ENCODE peak calls at places on chromosomes 2 and 18, in nine cellular contexts. C is bronchial epithelial cell, Y is HCT116, A is RWPE2, N is AG04449, O is fibroblast of lung, X is AG04450, E is dorsolateral prefrontal cortex, Z is upper lobe of left lung. I is an unnamed sample.
A peak's percentile ranks its signal among the peaks of the same experiment; 100 is the strongest.

GRCh38 chr2:88077076-88077475 is 9.5 kb downstream of the SMYD1 start:
- DNase-seq in O (no peak), N (no peak), Y (no peak), E (no peak), A (no peak), Z (no peak), C (no peak), X (no peak), I (no peak)

GRCh38 chr2:151638188-151638933 is 95.9 kb downstream of the NEB start:
- DNase-seq in Y (no peak), Z (no peak), O (peak; percentile 26), A (no peak), C (peak; percentile 15), N (no peak), X (no peak), E (no peak), I (peak; percentile 40)

GRCh38 chr2:64157792-64158191 is 13.6 kb upstream of the PELI1 start:
- DNase-seq in E (no peak), C (peak; percentile 79), Y (no peak), N (no peak), X (no peak), A (no peak), Z (no peak), O (peak; percentile 75), I (no peak)

GRCh38 chr2:127155901-127156300 is 48.9 kb upstream of the BIN1 start:
- DNase-seq in C (no peak), X (no peak), Z (no peak), N (no peak), E (no peak), A (no peak), Y (no peak), O (peak; percentile 88), I (no peak)

GRCh38 chr18:27863780-27864430 is 313.0 kb downstream of the CDH2 start:
- DNase-seq in C (no peak), Y (no peak), A (no peak), N (no peak), O (no peak), E (no peak), X (no peak), Z (no peak), I (no peak)

GRCh38 chr2:63587814-63588384 is 378 bp downstream of the WDPCP start:
- DNase-seq in E (no peak), O (no peak), Z (no peak), X (no peak), N (no peak), C (no peak), Y (no peak), A (no peak), I (no peak)

GRCh38 chr18:11245889-11246288 is 96.5 kb upstream of the PIEZO2 start:
- DNase-seq in X (no peak), A (no peak), Z (no peak), N (no peak), O (peak; percentile 36), E (no peak), C (no peak), Y (no peak), I (no peak)

GRCh38 chr2:184041077-184041476 is 557.3 kb upstream of the ZNF804A start:
- DNase-seq in A (no peak), Z (no peak), Y (no peak), X (no peak), E (no peak), C (no peak), N (no peak), O (peak; percentile 15), I (no peak)

GRCh38 chr18:9735238-9735637 is 27.1 kb downstream of the RAB31 start:
- DNase-seq in A (no peak), Z (peak; percentile 61), N (no peak), Y (no peak), X (no peak), C (no peak), O (no peak), E (no peak), I (no peak)

GRCh38 chr18:32189723-32190591 is at the start of gene MEP1B:
- DNase-seq in A (no peak), N (no peak), E (no peak), Y (no peak), O (no peak), C (no peak), Z (no peak), X (no peak), I (no peak)

GRCh38 chr2:168910330-168910729 is 9.2 kb downstream of the G6PC2 start:
- DNase-seq in C (no peak), N (no peak), Z (no peak), X (no peak), O (no peak), A (no peak), Y (no peak), E (no peak), I (no peak)

GRCh38 chr2:235697041-235697440 is 203.2 kb downstream of the AGAP1 start:
- DNase-seq in O (no peak), E (peak; percentile 10), N (no peak), A (no peak), C (no peak), X (no peak), Z (no peak), Y (no peak), I (no peak)

GRCh38 chr2:213152065-213152794 is 818 bp upstream of the IKZF2 start:
- DNase-seq in X (peak; percentile 54), Y (peak; percentile 2), C (peak; percentile 42), O (peak; percentile 68), E (peak; percentile 68), N (no peak), Z (peak; percentile 71), A (peak; percentile 73), I (no peak)

GRCh38 chr2:120448427-120448826 is 102.5 kb downstream of the INHBB start:
- DNase-seq in A (peak; percentile 10), X (no peak), Y (no peak), E (no peak), O (no peak), C (no peak), Z (no peak), N (no peak), I (no peak)

GRCh38 chr2:233349005-233349998 is 5.0 kb upstream of the DGKD start:
- DNase-seq in C (no peak), E (peak; percentile 65), N (no peak), A (no peak), X (no peak), Y (no peak), Z (peak; percentile 64), O (peak; percentile 28), I (peak; percentile 58)

GRCh38 chr18:51134721-51135120 is 62.8 kb downstream of the MEX3C start:
- DNase-seq in X (no peak), Y (no peak), E (no peak), A (no peak), C (no peak), N (no peak), Z (no peak), O (no peak), I (no peak)
- H3K4me3 ChIP-seq in X (no peak overlapping the region), Y (no peak overlapping the region), E (no peak overlapping the region), A (peak overlapping the region; percentile 18), C (no peak overlapping the region), N (no peak overlapping the region), Z (no peak overlapping the region), O (no peak overlapping the region), I (no peak overlapping the region)

GRCh38 chr18:26307161-26307773 is 81.0 kb downstream of the TAF4B start:
- DNase-seq in E (no peak), Z (no peak), Y (peak; percentile 15), A (no peak), O (peak; percentile 75), C (peak; percentile 63), X (peak; percentile 15), N (no peak), I (peak; percentile 34)
- TF ChIP-seq CTCF in E (peak; percentile 71), Z (peak; percentile 33), Y (peak; percentile 67), A (peak; percentile 87), O (peak; percentile 72), C (peak; percentile 56), X (peak; percentile 76), N (peak; percentile 71), I (peak; percentile 55)

GRCh38 chr2:98710709-98711108 is 20.2 kb downstream of the MGAT4A start:
- DNase-seq in A (no peak), O (no peak), N (no peak), E (no peak), Y (no peak), X (no peak), Z (no peak), C (no peak), I (no peak)

GRCh38 chr2:98712145-98712544 is 18.8 kb downstream of the MGAT4A start:
- DNase-seq in A (no peak), Z (no peak), N (no peak), O (no peak), C (no peak), Y (no peak), X (no peak), E (no peak), I (no peak)

GRCh38 chr2:98716786-98717185 is 14.1 kb downstream of the MGAT4A start:
- DNase-seq in A (no peak), C (no peak), E (no peak), X (no peak), O (no peak), Y (no peak), N (no peak), Z (no peak), I (no peak)

GRCh38 chr2:98715812-98716451 is 15.0 kb downstream of the MGAT4A start:
- DNase-seq in Z (no peak), X (no peak), A (no peak), N (no peak), C (no peak), E (no peak), Y (no peak), O (no peak), I (no peak)

GRCh38 chr2:98713332-98714015 is 17.5 kb downstream of the MGAT4A start:
- DNase-seq in O (no peak), C (no peak), Z (no peak), Y (no peak), A (no peak), N (no peak), X (no peak), E (no peak), I (peak; percentile 29)
- H3K4me3 ChIP-seq in O (no peak overlapping the region), C (no peak overlapping the region), Z (no peak overlapping the region), Y (no peak overlapping the region), A (no peak overlapping the region), N (no peak overlapping the region), X (no peak overlapping the region), E (no peak overlapping the region), I (no peak overlapping the region)

GRCh38 chr2:140246058-140246457 is 1465.9 kb upstream of the NXPH2 start:
- DNase-seq in O (no peak), Y (no peak), X (no peak), C (no peak), A (no peak), N (no peak), E (no peak), Z (no peak), I (no peak)

GRCh38 chr2:140247451-140248205 is 1467.4 kb upstream of the NXPH2 start:
- DNase-seq in Z (no peak), Y (no peak), A (no peak), E (no peak), O (peak; percentile 68), C (no peak), X (no peak), N (no peak), I (no peak)

GRCh38 chr2:140248623-140249022 is 1468.4 kb upstream of the NXPH2 start:
- DNase-seq in X (no peak), N (no peak), Y (no peak), C (no peak), O (peak; percentile 77), E (no peak), Z (no peak), A (no peak), I (no peak)

GRCh38 chr2:140246957-140247356 is 1466.8 kb upstream of the NXPH2 start:
- DNase-seq in A (no peak), C (no peak), Z (no peak), X (no peak), E (no peak), Y (no peak), O (no peak), N (no peak), I (no peak)

GRCh38 chr2:140242889-140243288 is 1462.7 kb upstream of the NXPH2 start:
- DNase-seq in A (no peak), Y (no peak), X (no peak), N (no peak), O (no peak), E (no peak), Z (no peak), C (no peak), I (no peak)
- TF ChIP-seq CTCF in A (no peak), Y (peak; percentile 39), X (peak; percentile 7), N (no peak), O (no peak), E (no peak), Z (no peak), C (no peak), I (no peak)